ENCODE peak calls at places on chromosome 1, in ten cellular contexts. P, M, V, T, C, A, O, L, Q and K are unnamed samples.

GRCh38 chr1:84117868-84118267 is 26.2 kb upstream of the PRKACB start:
- DNase-seq in L (no peak), Q (no peak), C (peak), O (no peak), M (no peak), A (no peak), T (no peak), P (no peak), V (no peak), K (no peak)

GRCh38 chr1:46315669-46316403 is 12.3 kb downstream of the UQCRH start:
- DNase-seq in O (no peak), L (no peak), Q (peak), V (no peak), T (no peak), P (no peak), A (no peak), C (no peak), M (no peak), K (no peak)

GRCh38 chr1:37606481-37607263 is 10.9 kb upstream of the GNL2 start:
- DNase-seq in P (no peak), O (no peak), M (no peak), L (no peak), Q (no peak), T (no peak), C (peak), A (no peak), V (no peak), K (no peak)

GRCh38 chr1:99768525-99769382 is 2.3 kb upstream of the FRRS1 start:
- DNase-seq in A (no peak), Q (no peak), M (no peak), P (no peak), O (no peak), C (peak), V (no peak), L (no peak), T (no peak), K (no peak)

GRCh38 chr1:177119311-177119710 is 45.2 kb downstream of the ASTN1 start:
- DNase-seq in Q (no peak), O (no peak), M (no peak), P (no peak), V (no peak), C (no peak), L (no peak), T (no peak), A (peak), K (no peak)

GRCh38 chr1:159924791-159925712 is at the start of gene TAGLN2:
- DNase-seq in O (peak), Q (peak), C (peak), V (peak), P (peak), L (peak), A (no peak), T (peak), M (peak), K (peak)

GRCh38 chr1:38274974-38275373 is 228.4 kb upstream of the POU3F1 start:
- DNase-seq in V (no peak), P (peak), L (no peak), A (no peak), C (peak), M (no peak), O (no peak), Q (no peak), T (no peak), K (no peak)

GRCh38 chr1:203649551-203650011 is 22.9 kb downstream of the ATP2B4 start:
- DNase-seq in A (no peak), M (no peak), C (no peak), O (no peak), L (no peak), V (peak), T (no peak), P (no peak), Q (no peak), K (no peak)

GRCh38 chr1:24393892-24394291 is 19.7 kb downstream of the STPG1 start:
- DNase-seq in T (no peak), M (no peak), O (no peak), Q (peak), C (peak), L (no peak), V (no peak), A (no peak), P (no peak), K (no peak)

GRCh38 chr1:164953095-164953494 is 394.1 kb downstream of the PBX1 start:
- DNase-seq in M (no peak), T (no peak), A (no peak), L (no peak), C (peak), Q (no peak), P (no peak), O (no peak), V (no peak), K (no peak)
- TF ChIP-seq CTCF in M (peak), T (peak), A (peak), L (no peak), C (no peak), Q (no peak), P (no peak), O (no peak), V (no peak), K (no peak)

GRCh38 chr1:226186124-226187018 is at the start of gene ACBD3:
- DNase-seq in O (peak), T (peak), Q (peak), A (peak), P (peak), L (peak), V (peak), C (peak), M (peak), K (peak)
- TF ChIP-seq CTCF in O (no peak), T (no peak), Q (no peak), A (no peak), P (peak), L (peak), V (no peak), C (no peak), M (no peak), K (no peak)

DNA sequence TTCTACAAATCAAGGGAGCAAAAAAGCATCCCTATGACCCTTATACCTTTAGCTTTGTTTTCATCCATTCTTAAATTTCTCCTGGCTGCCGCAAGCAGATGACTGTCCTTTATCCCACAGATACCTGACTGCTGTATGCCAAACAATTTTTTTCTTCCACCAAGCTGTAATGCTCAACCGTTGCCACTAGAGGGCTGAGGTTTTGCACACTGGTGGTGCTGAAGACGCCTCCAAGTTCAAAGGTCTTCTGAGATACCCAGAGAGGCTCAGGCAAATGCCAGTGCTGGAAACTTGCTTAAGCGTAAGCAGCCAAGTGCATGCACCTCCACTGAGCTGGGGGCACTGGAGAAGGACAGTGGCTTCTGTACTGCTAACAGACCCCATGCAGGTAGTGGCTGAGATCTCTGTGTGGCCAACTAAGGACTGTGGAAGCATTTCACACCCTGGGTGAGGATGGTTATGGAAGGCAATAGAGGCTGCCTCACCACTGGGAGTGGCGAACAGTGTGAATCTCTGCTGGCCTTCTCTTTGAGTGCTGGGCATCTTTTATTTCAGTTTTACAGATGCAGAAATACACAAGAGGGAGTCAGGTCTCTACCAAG is 28.5 kb downstream of the CNIH3 start:
- DNase-seq in P (no peak), C (peak), T (no peak), O (peak), M (no peak), L (no peak), Q (peak), A (peak), V (peak), K (no peak)
- TF ChIP-seq CTCF in P (peak), C (peak), T (peak), O (peak), M (peak), L (peak), Q (peak), A (peak), V (peak), K (peak)

GRCh38 chr1:64080947-64081562 is 122.4 kb upstream of the UBE2U start:
- DNase-seq in T (no peak), C (peak), V (no peak), O (no peak), L (no peak), Q (peak), P (no peak), A (no peak), M (no peak), K (no peak)

GRCh38 chr1:64082459-64082858 is 121.0 kb upstream of the UBE2U start:
- DNase-seq in A (no peak), T (peak), V (no peak), Q (no peak), O (no peak), M (no peak), P (no peak), C (peak), L (no peak), K (no peak)

GRCh38 chr1:64074767-64075166 is 128.7 kb upstream of the UBE2U start:
- DNase-seq in C (no peak), L (no peak), Q (no peak), T (no peak), V (no peak), P (no peak), M (no peak), O (no peak), A (no peak), K (no peak)

GRCh38 chr1:64073705-64074104 is 129.7 kb upstream of the UBE2U start:
- DNase-seq in T (no peak), V (no peak), M (no peak), L (no peak), Q (no peak), C (peak), O (no peak), P (no peak), A (no peak), K (no peak)

GRCh38 chr1:64077281-64077940 is 126.0 kb upstream of the UBE2U start:
- DNase-seq in Q (peak), M (peak), P (no peak), O (no peak), A (no peak), T (no peak), V (no peak), C (no peak), L (no peak), K (no peak)
- TF ChIP-seq CTCF in Q (no peak), M (no peak), P (no peak), O (no peak), A (no peak), T (no peak), V (no peak), C (no peak), L (no peak), K (no peak)

DNA sequence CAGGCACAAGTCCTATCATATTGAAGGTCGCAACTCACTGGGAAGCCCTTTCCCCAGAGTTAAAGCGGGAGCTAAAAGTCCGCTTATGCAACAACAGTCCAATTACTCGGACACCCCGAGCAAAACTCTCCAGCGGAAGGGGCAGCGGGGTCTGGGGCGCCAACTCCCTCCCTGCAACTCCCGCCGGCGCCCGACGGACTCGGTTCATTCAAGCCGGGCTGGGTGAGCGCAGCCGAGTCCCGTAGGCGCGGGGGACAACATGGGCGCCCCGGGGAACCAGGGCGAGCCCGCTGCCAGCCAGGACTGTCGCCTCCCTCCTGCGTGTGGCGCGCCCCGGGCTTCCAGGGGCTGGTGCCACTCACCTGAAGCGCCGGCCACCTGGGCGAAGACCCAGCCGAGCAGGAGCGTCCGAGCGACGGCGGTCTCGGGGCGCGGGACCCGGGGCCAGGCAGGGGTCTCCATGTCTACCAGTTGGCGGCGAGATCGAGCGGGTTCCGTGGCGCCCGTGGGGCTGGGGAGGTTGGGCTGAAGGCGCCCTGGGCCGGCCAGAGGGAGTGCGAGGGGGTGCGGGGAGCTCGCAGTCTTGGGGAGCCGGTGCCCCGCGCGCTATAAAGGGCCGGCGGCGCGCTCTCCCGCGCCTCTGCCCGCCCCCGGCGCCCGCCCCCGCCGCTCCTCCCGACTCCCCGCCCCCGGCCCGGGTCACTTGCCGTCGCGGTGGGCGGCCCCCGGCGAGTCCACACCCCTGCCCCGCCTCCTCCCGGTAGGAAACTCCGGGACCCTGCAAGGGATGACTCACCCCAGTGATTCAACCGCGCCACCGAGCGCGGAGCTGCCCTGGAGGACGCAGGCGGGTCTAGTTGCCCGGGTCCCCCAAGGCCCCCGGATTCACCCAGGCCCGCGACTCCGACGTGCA is at the start of gene F3:
- DNase-seq in T (peak), C (peak), O (peak), A (peak), Q (peak), M (peak), V (peak), L (peak), P (peak), K (peak)
- TF ChIP-seq CTCF in T (no peak), C (no peak), O (no peak), A (no peak), Q (no peak), M (peak), V (no peak), L (no peak), P (peak), K (no peak)

GRCh38 chr1:39673215-39673614 is 1.3 kb upstream of the NT5C1A start:
- DNase-seq in C (no peak), M (no peak), T (no peak), O (no peak), A (no peak), P (no peak), Q (no peak), V (no peak), L (no peak), K (no peak)

GRCh38 chr1:39670689-39671088 is 1.2 kb downstream of the NT5C1A start:
- DNase-seq in L (no peak), V (no peak), T (no peak), Q (no peak), P (no peak), A (no peak), C (no peak), O (no peak), M (no peak), K (no peak)

GRCh38 chr1:39671433-39671792 is 494 bp downstream of the NT5C1A start:
- DNase-seq in Q (no peak), T (peak), A (peak), V (no peak), C (no peak), L (peak), O (peak), P (no peak), M (no peak), K (no peak)

GRCh38 chr1:39671793-39672550 is at the start of gene NT5C1A:
- DNase-seq in O (peak), A (peak), M (no peak), C (no peak), V (peak), T (peak), Q (no peak), L (peak), P (peak), K (no peak)

DNA sequence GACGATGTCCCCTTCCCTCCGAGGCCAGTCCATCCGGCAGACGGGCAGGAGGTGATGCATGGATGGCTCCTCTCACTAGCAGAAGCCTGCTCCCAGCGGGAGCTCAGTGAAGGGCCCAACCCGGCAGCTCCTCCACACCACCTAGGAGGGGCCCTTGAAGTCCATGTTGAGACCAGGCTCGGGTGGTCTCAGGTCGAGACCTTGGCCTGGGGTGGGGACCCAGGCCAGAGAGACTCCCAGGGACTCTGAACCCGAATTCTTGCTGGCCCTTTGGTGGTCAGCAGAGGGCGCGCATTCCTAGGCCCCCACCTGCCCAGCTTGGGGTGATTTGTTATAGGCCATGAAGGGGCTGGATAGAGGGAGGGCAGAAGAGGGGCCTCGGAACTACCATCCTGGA is 642 bp upstream of the NT5C1A start:
- DNase-seq in V (peak), M (no peak), Q (no peak), P (no peak), T (no peak), A (peak), O (peak), L (no peak), C (no peak), K (no peak)
- TF ChIP-seq CTCF in V (peak), M (peak), Q (peak), P (peak), T (peak), A (peak), O (peak), L (peak), C (peak), K (peak)

DNA sequence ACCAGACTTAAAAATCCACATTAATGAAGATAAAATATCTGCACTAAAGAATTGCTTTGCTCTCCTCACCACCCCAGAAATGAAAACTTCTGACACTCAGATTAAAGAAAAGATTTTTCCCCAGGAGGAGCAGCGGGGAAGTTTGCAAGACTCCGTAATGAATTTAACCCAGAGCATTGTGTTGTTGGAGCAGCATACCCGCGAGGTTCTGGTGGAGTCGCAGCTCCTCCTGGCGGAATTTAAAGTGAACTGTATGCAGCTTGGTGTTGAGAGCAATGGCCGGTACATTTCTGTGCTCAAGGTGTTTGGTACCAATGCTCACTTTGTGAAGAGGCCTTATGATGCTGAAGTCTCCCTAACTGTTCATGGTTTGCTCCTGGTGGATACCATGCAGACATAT is 46.4 kb downstream of the VPS13D start:
- DNase-seq in C (peak), O (no peak), P (no peak), M (no peak), T (no peak), V (no peak), Q (no peak), L (no peak), A (no peak), K (no peak)
- TF ChIP-seq CTCF in C (peak), O (no peak), P (peak), M (no peak), T (peak), V (no peak), Q (peak), L (no peak), A (no peak), K (peak)